ENCODE peak calls at places on chromosomes 7 and 10, in five cellular contexts. Q is midbrain, J is astrocyte of the cerebellum, U is AG08396, R is Ammon's horn. Z is an unnamed sample.

GRCh38 chr7:126702242-126703016 is 550.3 kb downstream of the GRM8 start:
- DNase-seq in Q (no peak), J (no peak), U (no peak), R (peak), Z (no peak)

GRCh38 chr7:111756687-111757178 is 194.4 kb upstream of the IMMP2L start:
- DNase-seq in Q (peak), J (peak), U (peak), R (peak), Z (peak)

GRCh38 chr7:40493609-40494041 is 358.8 kb downstream of the SUGCT start:
- DNase-seq in Q (no peak), J (no peak), U (no peak), R (no peak), Z (no peak)

GRCh38 chr10:71081229-71081560 is 131.2 kb upstream of the UNC5B start:
- DNase-seq in Q (no peak), J (no peak), U (no peak), R (no peak), Z (no peak)

GRCh38 chr7:22152690-22153089 is 204.3 kb downstream of the RAPGEF5 start:
- DNase-seq in Q (no peak), J (no peak), U (no peak), R (no peak), Z (no peak)

GRCh38 chr10:11255796-11256444 is 238.2 kb downstream of the CELF2 start:
- DNase-seq in Q (no peak), J (no peak), U (no peak), R (no peak), Z (no peak)

GRCh38 chr7:51229620-51230323 is 86.8 kb downstream of the COBL start:
- DNase-seq in Q (peak), J (no peak), U (no peak), R (peak), Z (peak)

GRCh38 chr10:784377-784758 is 94.9 kb upstream of the DIP2C start:
- DNase-seq in Q (no peak), J (no peak), U (no peak), R (peak), Z (no peak)

GRCh38 chr10:90738885-90739284 is 119.0 kb downstream of the HTR7 start:
- DNase-seq in Q (no peak), J (no peak), U (no peak), R (no peak), Z (no peak)

GRCh38 chr7:5421626-5422323 is 1.9 kb downstream of the TNRC18 start:
- DNase-seq in Q (peak), J (no peak), U (peak), R (no peak), Z (peak)

GRCh38 chr10:93438796-93439253 is 43.3 kb downstream of the MYOF start:
- DNase-seq in Q (no peak), J (no peak), U (no peak), R (no peak), Z (no peak)

GRCh38 chr7:22669692-22670421 is 57.1 kb upstream of the IL6 start:
- DNase-seq in Q (no peak), J (no peak), U (no peak), R (no peak), Z (no peak)

GRCh38 chr7:157136372-157136771 is 2.4 kb upstream of the UBE3C start:
- DNase-seq in Q (no peak), J (peak), U (peak), R (no peak), Z (no peak)

GRCh38 chr7:94289071-94289470 is 105.6 kb upstream of the COL1A2 start:
- DNase-seq in Q (peak), J (peak), U (peak), R (peak), Z (peak)

GRCh38 chr10:17576768-17577167 is 40.4 kb downstream of the HACD1 start:
- DNase-seq in Q (no peak), J (no peak), U (no peak), R (no peak), Z (no peak)

GRCh38 chr7:29424984-29425309 is 138.7 kb upstream of the PRR15 start:
- DNase-seq in Q (no peak), J (no peak), U (no peak), R (no peak), Z (no peak)

GRCh38 chr7:75611557-75612178 is 119.5 kb downstream of the SPDYE5 start:
- DNase-seq in Q (peak), J (no peak), U (peak), R (peak), Z (peak)

GRCh38 chr7:55071411-55072188 is 52.8 kb downstream of the EGFR start:
- DNase-seq in Q (no peak), J (no peak), U (no peak), R (peak), Z (no peak)

GRCh38 chr10:101694056-101694673 is 805 bp downstream of the FBXW4 start:
- DNase-seq in Q (peak), J (peak), U (peak), R (peak), Z (peak)

GRCh38 chr10:22427101-22427500 is 81.8 kb downstream of the SPAG6 start:
- DNase-seq in Q (no peak), J (no peak), U (peak), R (no peak), Z (no peak)

GRCh38 chr7:7898155-7898554 is 70.4 kb upstream of the GLCCI1 start:
- DNase-seq in Q (no peak), J (no peak), U (no peak), R (no peak), Z (no peak)

GRCh38 chr7:51249187-51249945 is 67.2 kb downstream of the COBL start:
- DNase-seq in Q (no peak), J (no peak), U (no peak), R (no peak), Z (no peak)

GRCh38 chr10:110775022-110775379 is 96.7 kb upstream of the PDCD4 start:
- DNase-seq in Q (no peak), J (no peak), U (no peak), R (no peak), Z (no peak)

GRCh38 chr7:97015787-97016391 is 8.7 kb downstream of the DLX5 start:
- DNase-seq in Q (no peak), J (no peak), U (no peak), R (no peak), Z (no peak)

GRCh38 chr10:47383254-47384147 is 592 bp downstream of the ZNF488 start:
- DNase-seq in Q (no peak), J (no peak), U (peak), R (peak), Z (peak)

Z was measured in globus pallidus.